ENCODE peak calls at places on chromosomes 11 and 22, in eight cellular contexts. N is transverse colon, L is astrocyte of the spinal cord, G is H9, D is fibroblast of lung, Q is choroid plexus epithelial cell, E is HFF-Myc, Y is mucosa of descending colon. C is an unnamed sample.

GRCh38 chr22:45688606-45689080 is 17.0 kb downstream of the ATXN10 start:
- DNase-seq in N (no peak), L (peak; percentile 86), G (no peak), D (peak; percentile 80), Q (peak; percentile 93), E (peak; percentile 79), Y (no peak), C (peak; percentile 88)

GRCh38 chr22:46553189-46553588 is 15.8 kb upstream of the CELSR1 start:
- DNase-seq in N (no peak), L (no peak), G (no peak), D (no peak), Q (no peak), E (no peak), Y (no peak), C (no peak)

GRCh38 chr11:19774329-19774728 is 61.7 kb downstream of the NAV2 start:
- DNase-seq in N (no peak), L (no peak), G (no peak), D (no peak), Q (no peak), E (no peak), Y (no peak), C (no peak)

GRCh38 chr11:113193077-113193476 is 121.3 kb upstream of the TTC12 start:
- DNase-seq in N (no peak), L (no peak), G (no peak), D (no peak), Q (no peak), E (peak; percentile 37), Y (no peak), C (no peak)

GRCh38 chr11:88196393-88196792 is 21.1 kb upstream of the RAB38 start:
- DNase-seq in N (no peak), L (no peak), G (no peak), D (no peak), Q (no peak), E (no peak), Y (no peak), C (no peak)

GRCh38 chr11:28697920-28698827 is 590.0 kb downstream of the METTL15 start:
- DNase-seq in N (peak; percentile 36), L (peak; percentile 62), G (peak; percentile 64), D (peak; percentile 68), Q (peak; percentile 71), E (no peak), Y (no peak), C (peak; percentile 75)

GRCh38 chr11:28505216-28505615 is 397.0 kb downstream of the METTL15 start:
- DNase-seq in N (no peak), L (no peak), G (no peak), D (no peak), Q (peak; percentile 29), E (no peak), Y (no peak), C (no peak)

GRCh38 chr11:48017105-48017874 is 36.9 kb downstream of the PTPRJ start:
- DNase-seq in N (no peak), L (no peak), G (no peak), D (no peak), Q (no peak), E (no peak), Y (no peak), C (no peak)

GRCh38 chr11:47711225-47711624 is 3.9 kb downstream of the AGBL2 start:
- DNase-seq in N (no peak), L (no peak), G (no peak), D (no peak), Q (no peak), E (no peak), Y (no peak), C (no peak)

GRCh38 chr22:41874090-41874489 is 40.8 kb downstream of the SHISA8 start:
- DNase-seq in N (no peak), L (no peak), G (no peak), D (no peak), Q (no peak), E (no peak), Y (no peak), C (no peak)

GRCh38 chr11:80595011-80595410 is 1154.2 kb upstream of the TENM4 start:
- DNase-seq in N (no peak), L (peak; percentile 56), G (no peak), D (peak; percentile 66), Q (peak; percentile 79), E (no peak), Y (no peak), C (peak; percentile 75)

GRCh38 chr11:80846442-80846841 is 1405.6 kb upstream of the TENM4 start:
- DNase-seq in N (no peak), L (no peak), G (no peak), D (no peak), Q (no peak), E (no peak), Y (no peak), C (no peak)

GRCh38 chr11:26649884-26650283 is 72.0 kb downstream of the SLC5A12 start:
- DNase-seq in N (peak; percentile 61), L (peak; percentile 79), G (peak; percentile 64), D (peak; percentile 81), Q (peak; percentile 87), E (peak; percentile 33), Y (no peak), C (peak; percentile 83)

GRCh38 chr11:121766138-121766537 is 313.4 kb upstream of the SORL1-AS1 start:
- DNase-seq in N (no peak), L (no peak), G (no peak), D (no peak), Q (no peak), E (no peak), Y (no peak), C (no peak)

GRCh38 chr11:121761171-121761570 is 308.4 kb upstream of the SORL1-AS1 start:
- DNase-seq in N (no peak), L (no peak), G (no peak), D (no peak), Q (no peak), E (no peak), Y (no peak), C (no peak)

GRCh38 chr11:121767433-121767832 is 314.7 kb upstream of the SORL1-AS1 start:
- DNase-seq in N (no peak), L (no peak), G (no peak), D (peak; percentile 7), Q (no peak), E (no peak), Y (no peak), C (no peak)

GRCh38 chr11:121763526-121763925 is 310.8 kb upstream of the SORL1-AS1 start:
- DNase-seq in N (no peak), L (no peak), G (no peak), D (no peak), Q (no peak), E (no peak), Y (no peak), C (no peak)

GRCh38 chr11:121762820-121763219 is 310.1 kb upstream of the SORL1-AS1 start:
- DNase-seq in N (no peak), L (peak; percentile 54), G (peak; percentile 43), D (peak; percentile 66), Q (peak; percentile 75), E (no peak), Y (no peak), C (peak; percentile 47)
- TF ChIP-seq CTCF in N (no peak), L (no peak), G (peak; percentile 29), D (no peak), Q (peak; percentile 55), E (no peak), Y (no peak), C (no peak)

DNA sequence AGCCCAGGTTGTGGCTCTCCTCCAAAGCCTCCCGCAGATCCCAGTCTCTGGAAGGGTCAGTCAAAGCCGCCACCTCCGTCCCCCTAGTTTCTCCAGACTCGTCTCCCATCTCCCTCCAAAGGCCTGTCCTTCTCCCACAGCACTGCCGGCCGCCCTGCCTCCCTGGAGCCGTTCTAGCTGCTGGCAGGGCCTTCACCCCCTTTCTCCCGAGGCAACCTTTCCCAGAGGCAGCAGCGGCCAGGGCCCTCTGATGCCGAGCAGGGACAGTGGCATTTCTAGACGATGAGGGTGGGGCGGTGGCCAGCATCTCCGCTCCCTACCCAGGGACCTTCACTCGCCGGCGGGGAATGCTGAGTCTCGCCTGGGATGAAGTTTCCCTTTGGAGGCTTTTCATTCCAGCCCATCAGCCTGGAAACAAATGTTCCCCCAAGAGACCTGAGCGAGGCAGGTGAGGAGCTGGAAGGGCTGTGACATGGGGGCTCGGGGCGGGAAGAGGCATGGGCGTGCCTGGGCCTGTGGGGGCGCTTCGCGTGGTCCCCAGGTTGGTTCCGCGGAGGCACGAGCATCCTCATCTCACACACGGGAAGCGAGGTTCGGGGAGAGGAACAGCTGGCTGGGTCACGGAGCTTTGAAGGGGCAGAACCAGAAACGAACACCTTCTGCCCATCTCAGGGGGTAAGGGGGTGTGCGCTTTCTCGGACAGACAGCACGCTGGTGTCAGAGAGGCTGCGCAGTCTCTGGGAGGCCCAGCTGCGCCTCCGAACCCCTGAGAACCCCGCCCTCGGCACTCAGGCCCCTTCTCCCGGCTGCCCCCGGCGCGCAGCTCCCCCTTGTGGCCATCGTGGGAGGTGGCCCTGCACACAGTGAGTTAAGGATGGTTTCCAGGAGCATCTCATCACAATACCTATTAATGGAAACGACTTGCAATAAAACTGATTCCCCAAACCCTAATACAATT is 18.1 kb upstream of the KLHL35 start:
- DNase-seq in N (no peak), L (no peak), G (peak; percentile 79), D (no peak), Q (no peak), E (no peak), Y (peak; percentile 47), C (no peak)
- TF ChIP-seq CTCF in N (peak; percentile 47), L (peak; percentile 67), G (peak; percentile 97), D (peak; percentile 43), Q (peak; percentile 63), E (peak; percentile 84), Y (peak; percentile 14), C (peak; percentile 50)

DNA sequence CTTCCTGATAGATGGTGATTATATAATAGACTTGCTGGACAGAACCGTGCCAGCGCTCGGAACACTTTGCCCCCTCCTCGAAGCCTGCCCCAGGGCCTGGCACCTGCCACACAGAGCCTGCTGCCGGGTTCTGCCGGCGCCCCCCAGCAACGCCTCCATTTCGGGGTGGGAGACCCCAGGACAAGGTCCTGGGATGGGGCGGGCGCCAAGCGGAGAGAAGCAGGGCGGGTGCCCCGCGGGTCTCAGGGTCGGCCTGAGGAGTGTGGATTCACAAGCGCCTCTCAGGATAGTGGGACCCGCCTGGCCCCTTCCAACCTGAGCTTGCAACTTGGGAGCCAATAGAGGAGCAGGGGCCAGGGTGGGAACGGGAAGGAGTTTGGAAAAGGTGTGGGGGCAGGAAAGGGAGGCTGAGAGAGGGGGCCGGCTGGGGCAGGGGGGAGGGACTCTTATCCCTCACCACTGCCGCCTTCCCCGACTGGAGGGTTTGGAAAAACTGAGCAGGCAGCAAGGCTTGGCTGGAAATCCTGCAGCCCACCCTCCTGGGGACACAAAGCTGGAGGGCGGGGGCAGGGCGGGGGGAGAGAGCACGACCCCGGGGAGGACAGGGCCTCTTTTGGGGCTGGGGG is 3.3 kb upstream of the BCL9L start:
- DNase-seq in N (no peak), L (peak; percentile 75), G (no peak), D (peak; percentile 53), Q (peak; percentile 60), E (no peak), Y (peak; percentile 85), C (peak; percentile 59)
- TF ChIP-seq CTCF in N (no peak), L (no peak), G (peak; percentile 10), D (no peak), Q (no peak), E (no peak), Y (no peak), C (no peak)

DNA sequence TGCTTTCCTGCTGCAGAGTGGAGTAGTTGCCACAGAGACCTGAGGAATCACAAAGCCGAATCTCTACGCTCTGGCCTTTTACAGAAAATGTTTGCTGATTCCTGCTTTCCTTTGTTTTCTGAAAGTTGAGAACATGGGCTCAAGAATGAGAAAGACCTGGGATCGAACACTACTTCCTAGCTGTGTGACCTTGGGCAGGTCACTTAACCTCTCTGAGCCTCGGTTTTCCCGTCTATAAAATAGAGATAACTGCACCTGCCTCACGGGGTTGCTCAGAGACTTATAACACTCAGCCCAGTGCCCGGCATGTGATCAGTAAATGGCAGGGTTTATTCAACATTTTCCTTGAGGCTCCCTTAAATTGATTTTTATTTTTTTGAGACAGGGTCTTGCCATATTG is 70.9 kb upstream of the ALX4 start:
- DNase-seq in N (no peak), L (no peak), G (no peak), D (no peak), Q (no peak), E (no peak), Y (no peak), C (no peak)
- TF ChIP-seq CTCF in N (no peak), L (no peak), G (no peak), D (no peak), Q (no peak), E (no peak), Y (no peak), C (no peak)

C was measured in fibroblast of pulmonary artery.